ENCODE peak calls at places on chromosome 22, in ten cellular contexts. V is K562, Z is GM23338, C is prostate gland, S is transverse colon, A is HCT116, H is stomach, Y is sigmoid colon, F is H1, X is esophagus muscularis mucosa. K is an unnamed sample.

GRCh38 chr22:37273126-37273845 is 9.0 kb upstream of the CYTH4 start:
- DNase-seq in V (peak), H (no peak), S (no peak), F (no peak), Y (no peak), Z (no peak), A (no peak), X (no peak), C (no peak), K (no peak)

GRCh38 chr22:29647954-29648737 is 44.7 kb downstream of the NF2 start:
- DNase-seq in X (no peak), H (no peak), V (no peak), S (no peak), A (no peak), Z (no peak), C (peak), Y (no peak), F (no peak), K (no peak)

GRCh38 chr22:19151329-19152191 is 1.5 kb upstream of the GSC2 start:
- DNase-seq in A (no peak), Y (no peak), Z (no peak), V (no peak), F (no peak), X (no peak), S (no peak), C (no peak), H (no peak), K (no peak)

GRCh38 chr22:46472722-46473016 is 64.8 kb downstream of the CELSR1 start:
- DNase-seq in H (no peak), X (no peak), S (no peak), Y (no peak), A (no peak), Z (no peak), F (no peak), V (no peak), C (no peak), K (no peak)

GRCh38 chr22:37063436-37064420 is 12.2 kb downstream of the KCTD17 start:
- DNase-seq in A (no peak), S (peak), Y (no peak), V (no peak), C (no peak), X (no peak), Z (no peak), F (no peak), H (no peak), K (no peak)

GRCh38 chr22:36359172-36359973 is 28.4 kb downstream of the MYH9 start:
- DNase-seq in A (no peak), S (no peak), F (no peak), Z (no peak), V (no peak), Y (no peak), X (no peak), C (no peak), H (no peak), K (peak)

GRCh38 chr22:49726022-49726681 is 101.5 kb downstream of the BRD1 start:
- DNase-seq in A (no peak), Y (no peak), V (no peak), X (peak), F (no peak), C (no peak), Z (no peak), H (no peak), S (no peak), K (no peak)

GRCh38 chr22:49935561-49935960 is 17.1 kb downstream of the CRELD2 start:
- DNase-seq in A (no peak), Z (peak), V (peak), S (no peak), C (no peak), Y (no peak), X (no peak), F (no peak), H (no peak), K (no peak)

GRCh38 chr22:25410849-25411248 is 153.6 kb upstream of the GRK3 start:
- DNase-seq in A (no peak), H (no peak), Y (no peak), V (no peak), S (no peak), F (no peak), Z (no peak), X (no peak), C (no peak), K (no peak)

GRCh38 chr22:37242395-37242918 is 1.6 kb downstream of the RAC2 start:
- DNase-seq in H (peak), Z (no peak), V (peak), C (no peak), S (peak), A (no peak), X (peak), F (no peak), Y (peak), K (peak)

GRCh38 chr22:36860438-36860820 is 377 bp upstream of the NCF4 start:
- DNase-seq in Y (no peak), A (no peak), H (no peak), Z (no peak), X (no peak), S (no peak), V (no peak), F (no peak), C (no peak), K (no peak)

GRCh38 chr22:20312396-20313191 is 7.3 kb downstream of the DGCR6L start:
- DNase-seq in X (peak), S (peak), H (peak), F (peak), V (no peak), C (peak), Y (peak), Z (no peak), A (no peak), K (no peak)

GRCh38 chr22:46674367-46674781 is 54.2 kb downstream of the GRAMD4 start:
- DNase-seq in Y (peak), H (peak), F (no peak), Z (no peak), S (peak), A (no peak), X (no peak), V (no peak), C (no peak), K (peak)

GRCh38 chr22:36369922-36370781 is 17.6 kb downstream of the MYH9 start:
- DNase-seq in H (peak), C (peak), Y (peak), F (no peak), V (peak), Z (no peak), X (no peak), A (no peak), S (peak), K (peak)

GRCh38 chr22:37176464-37177061 is 11.5 kb downstream of the C1QTNF6 start:
- DNase-seq in A (no peak), S (peak), Z (no peak), V (peak), F (no peak), Y (peak), C (peak), H (peak), X (no peak), K (peak)

GRCh38 chr22:50201191-50202129 is 649 bp downstream of the SELENOO start:
- DNase-seq in V (peak), F (no peak), Y (no peak), X (no peak), Z (peak), S (no peak), A (no peak), C (no peak), H (peak), K (peak)

GRCh38 chr22:23218053-23218866 is 38.0 kb downstream of the BCR start:
- DNase-seq in A (no peak), F (no peak), S (no peak), H (no peak), C (no peak), Y (no peak), Z (no peak), V (peak), X (no peak), K (no peak)

GRCh38 chr22:24497879-24498278 is 2.7 kb downstream of the UPB1 start:
- DNase-seq in X (no peak), Z (no peak), C (no peak), Y (no peak), F (no peak), V (no peak), S (no peak), H (no peak), A (no peak), K (no peak)

GRCh38 chr22:24975813-24976341 is 23.4 kb downstream of the KIAA1671 start:
- DNase-seq in Y (peak), H (no peak), X (no peak), A (no peak), S (no peak), V (no peak), F (no peak), C (peak), Z (no peak), K (no peak)

GRCh38 chr22:24289138-24289537 is 18.5 kb downstream of the SPECC1L start:
- DNase-seq in F (no peak), H (no peak), A (no peak), V (no peak), S (no peak), Z (no peak), X (no peak), C (no peak), Y (no peak), K (no peak)

GRCh38 chr22:17764036-17764435 is 10.2 kb downstream of the BID start:
- DNase-seq in F (no peak), Y (no peak), S (no peak), A (no peak), H (no peak), V (no peak), C (no peak), Z (no peak), X (no peak), K (no peak)

GRCh38 chr22:22105364-22105763 is 122.8 kb upstream of the TOP3B start:
- DNase-seq in C (no peak), H (no peak), A (no peak), Z (no peak), X (no peak), Y (no peak), V (no peak), S (no peak), F (no peak), K (no peak)

GRCh38 chr22:22109693-22110466 is 127.3 kb upstream of the TOP3B start:
- DNase-seq in S (no peak), V (peak), Y (no peak), Z (peak), H (no peak), C (no peak), F (no peak), X (peak), A (no peak), K (no peak)

GRCh38 chr22:22103078-22103593 is 120.5 kb upstream of the TOP3B start:
- DNase-seq in X (no peak), H (no peak), C (no peak), Z (peak), Y (no peak), A (peak), S (no peak), V (peak), F (peak), K (peak)

GRCh38 chr22:22110548-22111266 is 128.1 kb upstream of the TOP3B start:
- DNase-seq in Y (no peak), H (no peak), Z (peak), F (peak), V (peak), X (no peak), A (peak), S (peak), C (no peak), K (peak)

GRCh38 chr22:22106855-22107254 is 124.3 kb upstream of the TOP3B start:
- DNase-seq in X (peak), S (no peak), Y (no peak), V (no peak), C (no peak), Z (no peak), F (no peak), H (no peak), A (no peak), K (no peak)
- TF ChIP-seq POLR2AphosphoS5 in X (no peak), S (no peak), Y (no peak), V (no peak), C (no peak), Z (no peak), F (no peak), H (no peak), A (no peak), K (no peak)

GRCh38 chr22:44037519-44038370 is 13.6 kb downstream of the PARVB start:
- DNase-seq in H (no peak), A (peak), V (no peak), X (no peak), Y (peak), F (no peak), S (peak), Z (no peak), C (no peak), K (no peak)
- TF ChIP-seq POLR2AphosphoS5 in H (peak), A (peak), V (no peak), X (peak), Y (peak), F (no peak), S (peak), Z (no peak), C (peak), K (no peak)

DNA sequence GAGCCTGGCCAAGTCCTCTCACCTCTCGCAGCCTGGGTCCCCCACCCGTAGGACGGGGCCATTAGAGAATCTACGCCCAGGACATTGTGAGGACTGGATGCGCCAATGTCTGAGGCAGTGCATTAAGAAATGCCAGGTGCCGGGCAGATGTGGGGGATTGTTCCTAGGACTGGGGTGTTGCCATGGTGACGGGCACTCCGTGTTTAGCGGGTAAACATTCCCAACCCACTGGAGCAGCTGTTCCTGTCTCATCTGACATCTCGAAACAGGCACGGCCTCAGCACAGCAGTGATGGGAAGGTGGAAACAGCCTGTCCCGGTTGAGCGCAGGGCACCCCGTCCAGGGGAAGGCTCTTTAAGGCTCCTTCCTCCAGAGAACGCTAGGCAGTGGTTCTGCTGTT is 99.6 kb upstream of the RTL6 start:
- DNase-seq in F (no peak), S (no peak), V (no peak), C (no peak), Y (no peak), Z (peak), A (no peak), X (no peak), H (no peak), K (no peak)
- TF ChIP-seq POLR2AphosphoS5 in F (no peak), S (no peak), V (no peak), C (no peak), Y (no peak), Z (no peak), A (no peak), X (no peak), H (no peak), K (no peak)

GRCh38 chr22:42596376-42596775 is 18.3 kb downstream of the POLDIP3 start:
- DNase-seq in F (no peak), H (no peak), V (no peak), Y (no peak), Z (no peak), A (no peak), X (no peak), C (no peak), S (no peak), K (no peak)

GRCh38 chr22:42596863-42597530 is 17.7 kb downstream of the POLDIP3 start:
- DNase-seq in X (no peak), F (no peak), Z (no peak), H (no peak), A (no peak), S (no peak), C (no peak), V (no peak), Y (no peak), K (no peak)

GRCh38 chr22:42591987-42592386 is 22.7 kb downstream of the POLDIP3 start:
- DNase-seq in A (no peak), H (no peak), S (no peak), Z (no peak), C (no peak), F (no peak), Y (no peak), X (no peak), V (no peak), K (no peak)

DNA sequence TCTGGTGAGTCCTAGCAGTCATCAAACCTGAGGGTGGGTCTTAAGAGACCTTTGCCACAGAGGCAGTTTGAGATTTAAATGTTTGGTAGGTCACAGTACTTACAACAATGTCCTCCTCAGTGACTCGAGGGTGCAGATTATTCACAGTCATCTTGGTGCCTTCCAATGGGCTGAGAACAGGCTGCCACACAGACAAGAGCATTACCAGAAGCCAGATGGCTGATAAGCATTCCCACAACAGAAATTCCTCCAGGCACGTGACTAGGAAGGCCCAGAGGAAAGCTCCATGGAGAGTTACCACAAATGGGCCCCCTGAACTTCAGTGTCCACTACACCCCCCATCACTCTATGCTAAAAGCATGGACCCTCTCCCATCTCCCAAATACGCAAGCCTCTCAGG is 19.2 kb downstream of the POLDIP3 start:
- DNase-seq in F (no peak), A (no peak), Z (no peak), X (no peak), Y (no peak), V (no peak), H (no peak), C (no peak), S (no peak), K (no peak)
- TF ChIP-seq POLR2AphosphoS5 in F (no peak), A (no peak), Z (no peak), X (no peak), Y (no peak), V (no peak), H (no peak), C (no peak), S (no peak), K (no peak)

GRCh38 chr22:41664490-41664889 is 24.2 kb downstream of the SNU13 start:
- DNase-seq in Z (no peak), S (no peak), Y (no peak), X (no peak), V (no peak), C (no peak), F (no peak), H (no peak), A (no peak), K (no peak)

GRCh38 chr22:41661713-41662112 is 27.0 kb downstream of the SNU13 start:
- DNase-seq in Y (no peak), A (no peak), H (no peak), X (no peak), S (no peak), Z (no peak), C (no peak), V (no peak), F (no peak), K (no peak)

GRCh38 chr22:41668971-41669911 is 19.4 kb downstream of the SNU13 start:
- DNase-seq in S (no peak), V (no peak), H (no peak), Z (no peak), Y (no peak), F (no peak), A (no peak), C (no peak), X (no peak), K (no peak)

GRCh38 chr22:41661088-41661487 is 27.6 kb downstream of the SNU13 start:
- DNase-seq in V (no peak), S (no peak), Z (no peak), H (no peak), C (no peak), F (no peak), Y (no peak), X (no peak), A (no peak), K (no peak)

GRCh38 chr22:41664951-41665350 is 23.7 kb downstream of the SNU13 start:
- DNase-seq in X (no peak), Y (no peak), A (no peak), F (no peak), S (no peak), V (no peak), H (no peak), Z (no peak), C (no peak), K (no peak)
- TF ChIP-seq POLR2AphosphoS5 in X (no peak), Y (no peak), A (peak), F (no peak), S (no peak), V (no peak), H (no peak), Z (no peak), C (no peak), K (no peak)

DNA sequence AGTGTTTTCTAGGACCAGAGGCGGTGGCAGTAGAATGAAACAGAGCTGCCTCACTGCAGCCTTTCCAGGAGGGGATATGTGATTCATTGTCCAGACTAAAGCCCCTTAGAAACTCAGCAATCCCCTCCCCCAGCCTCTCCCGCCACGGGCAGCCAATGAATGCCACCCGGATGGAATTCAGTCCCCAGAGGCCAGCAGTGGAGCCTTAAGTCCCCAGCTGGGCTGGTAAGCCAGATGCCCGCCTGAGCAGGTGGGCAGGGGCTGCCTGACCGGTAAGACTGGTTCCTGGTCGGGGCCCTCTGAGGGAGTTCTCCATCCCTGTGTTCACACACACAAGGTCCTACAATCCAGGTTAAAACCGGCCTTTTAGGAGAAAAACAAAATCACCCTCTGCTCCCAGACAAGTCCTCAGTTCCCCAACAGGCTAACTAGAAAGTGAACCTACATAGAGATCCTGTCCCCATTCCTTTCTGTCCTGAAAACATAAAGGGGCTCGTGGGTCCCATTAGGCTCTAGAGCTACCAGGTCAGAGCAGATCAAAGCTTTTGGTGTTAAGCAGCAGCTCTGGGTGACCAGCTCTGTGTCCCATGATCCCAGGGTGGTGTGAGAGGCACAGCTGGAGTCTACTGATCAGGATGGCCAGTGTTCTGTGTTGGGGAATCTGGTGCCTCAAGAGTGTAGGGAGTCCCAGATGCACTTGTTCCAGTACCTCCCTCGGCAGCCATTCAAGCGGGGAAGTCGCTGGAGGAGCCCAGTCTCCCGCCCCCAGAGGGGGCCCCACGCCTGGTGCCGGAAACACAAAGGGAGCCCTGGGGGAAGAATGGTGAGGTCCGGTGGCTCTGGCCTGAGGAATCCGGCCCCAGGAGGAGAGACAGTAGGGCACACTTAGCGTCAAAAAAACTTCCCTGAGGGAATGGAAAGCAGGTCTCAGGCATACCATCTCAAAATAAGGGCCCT is 2.6 kb downstream of the PATZ1 start:
- DNase-seq in S (peak), X (no peak), C (peak), Z (peak), F (peak), V (no peak), A (no peak), H (peak), Y (no peak), K (peak)
- TF ChIP-seq POLR2AphosphoS5 in S (no peak), X (no peak), C (peak), Z (peak), F (no peak), V (no peak), A (no peak), H (peak), Y (no peak), K (peak)

GRCh38 chr22:32531955-32532818 is 57.6 kb downstream of the FBXO7 start:
- DNase-seq in H (peak), V (peak), A (no peak), X (no peak), F (peak), Z (peak), Y (peak), C (no peak), S (peak), K (no peak)

GRCh38 chr22:32527756-32528155 is 53.1 kb downstream of the FBXO7 start:
- DNase-seq in C (no peak), V (peak), Z (no peak), A (no peak), F (no peak), Y (no peak), S (no peak), X (no peak), H (no peak), K (no peak)

GRCh38 chr22:32531228-32531627 is 56.6 kb downstream of the FBXO7 start:
- DNase-seq in A (no peak), Z (no peak), C (no peak), X (no peak), Y (peak), F (no peak), V (no peak), S (no peak), H (no peak), K (no peak)

GRCh38 chr22:32528316-32528715 is 53.7 kb downstream of the FBXO7 start:
- DNase-seq in S (no peak), Y (peak), F (no peak), C (no peak), Z (no peak), A (no peak), V (no peak), X (no peak), H (no peak), K (no peak)

GRCh38 chr22:32528984-32529982 is 54.7 kb downstream of the FBXO7 start:
- DNase-seq in H (peak), Z (peak), V (peak), X (peak), Y (peak), A (peak), S (peak), F (peak), C (peak), K (peak)
- TF ChIP-seq POLR2AphosphoS5 in H (peak), Z (no peak), V (no peak), X (peak), Y (peak), A (no peak), S (no peak), F (no peak), C (peak), K (no peak)